ENCODE peak calls at places on chromosomes 6 and 20, in ten cellular contexts. K is sigmoid colon, P is prostate gland, B is uterus, T is stomach, A is transverse colon, C is right lobe of liver, U is A549, R is ovary, S is spleen. X is an unnamed sample.

GRCh38 chr20:40741507-40742106 is 52.6 kb upstream of the MAFB start:
- DNase-seq in K (no peak), P (peak), B (no peak), T (peak), A (peak), C (peak), U (peak), R (no peak), S (no peak), X (no peak)

GRCh38 chr6:167136376-167136775 is 13.5 kb downstream of the CCR6 start:
- DNase-seq in K (no peak), P (no peak), B (no peak), T (no peak), A (no peak), C (no peak), U (no peak), R (no peak), S (no peak), X (no peak)

GRCh38 chr6:44576132-44576601 is 188.7 kb downstream of the CDC5L start:
- DNase-seq in K (no peak), P (no peak), B (no peak), T (no peak), A (no peak), C (no peak), U (no peak), R (no peak), S (no peak), X (no peak)

GRCh38 chr20:25139061-25139705 is 56.3 kb upstream of the ENTPD6 start:
- DNase-seq in K (no peak), P (peak), B (no peak), T (no peak), A (no peak), C (peak), U (no peak), R (no peak), S (no peak), X (peak)

GRCh38 chr6:7316658-7317533 is 3.9 kb upstream of the SSR1 start:
- DNase-seq in K (no peak), P (no peak), B (no peak), T (no peak), A (no peak), C (no peak), U (no peak), R (no peak), S (no peak), X (no peak)

GRCh38 chr6:136790411-136791295 is 1.6 kb downstream of the MAP3K5 start:
- DNase-seq in K (no peak), P (no peak), B (no peak), T (no peak), A (no peak), C (no peak), U (no peak), R (no peak), S (no peak), X (no peak)

GRCh38 chr6:52570291-52570700 is 6.6 kb downstream of the TRAM2 start:
- DNase-seq in K (peak), P (no peak), B (peak), T (no peak), A (peak), C (no peak), U (no peak), R (peak), S (no peak), X (peak)

GRCh38 chr6:99790679-99791078 is 184.0 kb downstream of the PRDM13 start:
- DNase-seq in K (no peak), P (no peak), B (no peak), T (no peak), A (no peak), C (no peak), U (no peak), R (no peak), S (no peak), X (no peak)

GRCh38 chr20:1810926-1811620 is 84.1 kb upstream of the SIRPA start:
- DNase-seq in K (no peak), P (peak), B (no peak), T (no peak), A (no peak), C (no peak), U (no peak), R (no peak), S (no peak), X (peak)

GRCh38 chr6:137798261-137798660 is 68.8 kb upstream of the TNFAIP3 start:
- DNase-seq in K (no peak), P (no peak), B (no peak), T (no peak), A (no peak), C (no peak), U (no peak), R (no peak), S (no peak), X (no peak)

GRCh38 chr6:141552463-141552862 is 580.3 kb upstream of the GJE1 start:
- DNase-seq in K (no peak), P (no peak), B (no peak), T (no peak), A (no peak), C (no peak), U (peak), R (no peak), S (no peak), X (no peak)

GRCh38 chr6:80610821-80611220 is 504.4 kb downstream of the BCKDHB start:
- DNase-seq in K (no peak), P (no peak), B (no peak), T (no peak), A (no peak), C (no peak), U (peak), R (no peak), S (no peak), X (no peak)

GRCh38 chr6:74598473-74599393 is 607.1 kb downstream of the COL12A1 start:
- DNase-seq in K (no peak), P (no peak), B (no peak), T (no peak), A (no peak), C (no peak), U (peak), R (no peak), S (no peak), X (no peak)

GRCh38 chr6:47476794-47477496 is 644 bp upstream of the CD2AP start:
- DNase-seq in K (no peak), P (no peak), B (no peak), T (no peak), A (no peak), C (no peak), U (no peak), R (no peak), S (no peak), X (no peak)

GRCh38 chr6:45200510-45200909 is 127.6 kb upstream of the RUNX2 start:
- DNase-seq in K (no peak), P (no peak), B (no peak), T (no peak), A (no peak), C (no peak), U (no peak), R (no peak), S (no peak), X (no peak)

GRCh38 chr20:53599039-53599362 is 5.4 kb upstream of the ZNF217 start:
- DNase-seq in K (no peak), P (no peak), B (no peak), T (no peak), A (no peak), C (no peak), U (no peak), R (no peak), S (no peak), X (no peak)

GRCh38 chr6:31723980-31724691 is 963 bp downstream of the MPIG6B start:
- DNase-seq in K (no peak), P (no peak), B (no peak), T (no peak), A (no peak), C (no peak), U (no peak), R (no peak), S (no peak), X (no peak)

DNA sequence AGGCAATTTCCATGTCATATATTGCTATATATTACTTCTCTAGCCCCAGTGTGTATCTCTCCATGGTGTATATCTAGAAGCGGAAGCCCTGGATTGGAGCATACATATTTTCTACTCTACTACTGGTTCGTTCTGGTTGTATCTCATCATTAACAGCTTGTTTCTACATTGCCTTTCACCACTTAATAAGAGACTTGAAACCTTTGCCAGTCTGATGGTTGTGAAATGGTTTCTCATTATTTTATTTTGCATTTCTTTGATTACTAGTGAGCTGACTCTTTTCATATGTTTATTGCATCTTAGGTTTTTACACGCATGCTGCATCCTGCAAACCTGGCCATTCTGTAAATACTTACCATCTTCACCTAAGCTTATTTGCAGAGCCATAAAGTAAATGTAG is 3.6 kb downstream of the DSTN start:
- DNase-seq in K (no peak), P (no peak), B (no peak), T (no peak), A (no peak), C (no peak), U (no peak), R (no peak), S (no peak), X (no peak)
- H3K4me3 ChIP-seq in K (peak), P (no peak), B (peak), T (peak), A (peak), C (no peak), U (no peak), R (no peak), S (no peak), X (no peak)

GRCh38 chr6:54198134-54198533 is 86.9 kb downstream of the MLIP start:
- DNase-seq in K (no peak), P (no peak), B (no peak), T (no peak), A (no peak), C (no peak), U (no peak), R (no peak), S (no peak), X (no peak)
- H3K27ac ChIP-seq in K (no peak), P (no peak), B (no peak), T (no peak), A (no peak), C (peak), U (no peak), R (no peak), S (no peak), X (no peak)

GRCh38 chr6:32940656-32941411 is at the start of gene HLA-DMB:
- DNase-seq in K (no peak), P (peak), B (no peak), T (peak), A (peak), C (no peak), U (peak), R (no peak), S (no peak), X (peak)
- TF ChIP-seq POLR2A in K (peak), P (peak), B (peak), T (no peak), A (peak), C (peak), U (no peak), R (no peak), S (no peak), X (no peak)

DNA sequence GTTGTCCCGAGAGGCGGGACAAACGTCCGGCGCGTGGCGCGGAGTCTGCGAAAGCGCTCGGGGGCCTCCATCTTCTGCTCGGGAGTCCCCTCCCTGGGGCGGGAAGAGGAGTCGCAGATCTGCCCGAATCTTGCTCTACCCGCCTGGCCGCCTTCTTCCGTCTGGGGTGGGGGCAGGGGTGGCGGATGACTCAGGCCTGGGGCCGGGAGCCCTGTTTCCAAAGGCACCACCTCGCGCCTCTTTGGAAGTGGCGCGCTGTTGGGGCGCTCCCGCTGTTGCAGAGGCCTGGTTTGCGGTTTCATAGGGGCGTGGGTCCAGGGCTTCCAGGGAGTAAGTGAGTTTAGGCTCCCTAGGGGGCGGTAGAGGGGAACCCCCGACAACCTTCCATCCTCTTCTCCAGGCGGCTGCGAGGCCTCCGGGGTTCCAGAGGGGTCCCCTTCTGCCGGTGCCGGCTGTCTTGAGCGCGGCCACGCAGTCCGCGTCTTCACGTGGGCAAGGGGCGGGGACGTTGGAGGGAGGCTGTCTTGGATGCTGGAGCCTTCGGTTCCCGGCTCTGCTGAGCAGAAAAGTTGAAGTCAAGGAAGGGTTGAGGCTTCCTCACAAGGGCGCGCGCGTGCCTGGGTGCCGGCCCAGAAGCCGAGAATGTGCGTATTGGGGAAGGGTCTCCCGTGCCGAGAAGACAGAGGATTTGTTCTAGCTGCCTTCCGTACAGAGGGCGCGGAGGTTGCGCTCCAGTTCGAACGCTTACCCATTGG is 2.6 kb upstream of the TFAP2C start:
- DNase-seq in K (peak), P (no peak), B (no peak), T (no peak), A (peak), C (no peak), U (peak), R (no peak), S (no peak), X (no peak)
- H3K4me3 ChIP-seq in K (no peak), P (no peak), B (no peak), T (no peak), A (no peak), C (no peak), U (no peak), R (no peak), S (no peak), X (no peak)

GRCh38 chr20:50026746-50027575 is 44.2 kb downstream of the SNAI1 start:
- DNase-seq in K (no peak), P (no peak), B (no peak), T (no peak), A (no peak), C (no peak), U (no peak), R (no peak), S (no peak), X (no peak)

GRCh38 chr20:50022676-50023075 is 39.9 kb downstream of the SNAI1 start:
- DNase-seq in K (no peak), P (no peak), B (no peak), T (no peak), A (no peak), C (no peak), U (no peak), R (no peak), S (no peak), X (no peak)

GRCh38 chr20:50020283-50020682 is 37.5 kb downstream of the SNAI1 start:
- DNase-seq in K (no peak), P (no peak), B (no peak), T (no peak), A (no peak), C (no peak), U (peak), R (no peak), S (no peak), X (no peak)

GRCh38 chr20:50019466-50020256 is 36.9 kb downstream of the SNAI1 start:
- DNase-seq in K (peak), P (peak), B (no peak), T (no peak), A (peak), C (peak), U (no peak), R (no peak), S (no peak), X (peak)

DNA sequence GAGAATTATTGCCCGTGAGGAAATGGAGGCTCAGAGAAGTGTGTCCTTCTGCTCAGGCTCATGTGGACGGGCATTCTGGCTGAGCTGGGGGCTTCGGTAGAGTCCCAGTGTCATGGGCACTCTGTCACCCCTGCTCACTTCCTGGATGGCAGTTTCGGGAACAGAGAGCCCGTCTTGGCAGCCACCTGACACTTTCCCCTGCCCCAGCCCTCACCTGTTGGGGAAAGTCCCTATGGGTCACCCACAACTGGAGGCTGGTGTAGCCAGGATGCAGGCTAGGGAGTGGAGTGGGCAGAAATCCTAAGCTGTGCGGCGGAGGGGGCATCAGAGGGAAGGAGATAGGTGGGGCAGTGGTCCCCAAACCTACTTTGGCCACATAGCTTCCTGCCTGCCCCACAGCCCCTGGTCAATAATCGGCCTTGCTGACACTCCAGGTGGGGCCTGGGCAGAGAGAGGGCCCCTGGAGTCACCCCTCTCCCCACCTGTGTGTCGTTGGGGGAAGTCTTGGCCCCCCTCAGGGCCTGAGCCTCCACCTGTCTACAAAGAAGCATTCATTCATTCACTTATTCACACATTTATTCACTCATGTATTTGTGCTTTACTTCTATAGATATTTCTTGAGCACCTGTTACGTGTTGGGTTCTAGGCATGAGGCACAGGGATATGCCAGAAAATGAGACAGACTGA is 40.5 kb downstream of the SNAI1 start:
- DNase-seq in K (no peak), P (no peak), B (no peak), T (no peak), A (peak), C (no peak), U (no peak), R (no peak), S (no peak), X (no peak)
- H3K27ac ChIP-seq in K (no peak), P (no peak), B (no peak), T (no peak), A (no peak), C (no peak), U (peak), R (no peak), S (no peak), X (no peak)

DNA sequence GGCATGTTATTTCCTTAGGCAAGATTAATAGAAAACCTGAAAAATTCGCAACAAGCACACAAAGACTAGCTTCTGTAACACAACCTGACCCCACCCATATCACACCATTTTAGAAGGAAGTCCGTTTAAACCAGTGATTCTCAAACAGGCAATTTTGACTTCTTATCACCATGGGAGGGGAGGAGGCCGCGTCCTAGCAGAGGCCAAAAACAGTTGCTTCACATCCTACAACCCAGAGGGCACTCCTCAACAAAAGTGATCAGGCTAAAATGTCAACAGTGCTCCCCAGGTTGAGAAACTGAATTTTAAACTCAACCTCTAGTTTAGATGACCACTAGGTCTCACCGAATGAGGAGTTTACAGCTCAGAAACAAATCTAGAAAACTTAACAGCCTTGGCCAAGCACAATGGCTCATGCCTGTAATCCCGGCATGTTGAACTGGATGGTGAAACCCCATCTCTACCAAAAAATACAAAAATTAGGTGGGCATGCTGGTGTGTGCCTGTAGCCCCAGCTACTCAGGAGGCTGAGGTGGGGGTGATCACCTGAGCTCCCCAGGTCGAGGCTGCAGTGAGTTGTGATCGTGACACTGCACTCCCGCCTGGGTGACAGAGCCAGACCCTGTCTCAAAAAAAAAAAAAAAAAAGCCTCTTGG is 3.4 kb downstream of the SNX5 start:
- DNase-seq in K (no peak), P (no peak), B (no peak), T (no peak), A (no peak), C (no peak), U (no peak), R (no peak), S (peak), X (no peak)
- TF ChIP-seq POLR2A in K (no peak), P (no peak), B (no peak), T (no peak), A (no peak), C (no peak), U (no peak), R (no peak), S (no peak), X (no peak)

GRCh38 chr6:164216368-164216767 is 801.9 kb downstream of the QKI start:
- DNase-seq in K (no peak), P (no peak), B (no peak), T (no peak), A (no peak), C (no peak), U (no peak), R (no peak), S (no peak), X (no peak)

GRCh38 chr6:164214066-164214465 is 799.5 kb downstream of the QKI start:
- DNase-seq in K (no peak), P (no peak), B (no peak), T (no peak), A (no peak), C (no peak), U (no peak), R (no peak), S (no peak), X (no peak)

GRCh38 chr6:164216839-164217238 is 802.3 kb downstream of the QKI start:
- DNase-seq in K (no peak), P (no peak), B (no peak), T (no peak), A (no peak), C (no peak), U (no peak), R (no peak), S (no peak), X (no peak)
- H3K4me3 ChIP-seq in K (no peak), P (no peak), B (no peak), T (no peak), A (no peak), C (no peak), U (no peak), R (no peak), S (no peak), X (no peak)

DNA sequence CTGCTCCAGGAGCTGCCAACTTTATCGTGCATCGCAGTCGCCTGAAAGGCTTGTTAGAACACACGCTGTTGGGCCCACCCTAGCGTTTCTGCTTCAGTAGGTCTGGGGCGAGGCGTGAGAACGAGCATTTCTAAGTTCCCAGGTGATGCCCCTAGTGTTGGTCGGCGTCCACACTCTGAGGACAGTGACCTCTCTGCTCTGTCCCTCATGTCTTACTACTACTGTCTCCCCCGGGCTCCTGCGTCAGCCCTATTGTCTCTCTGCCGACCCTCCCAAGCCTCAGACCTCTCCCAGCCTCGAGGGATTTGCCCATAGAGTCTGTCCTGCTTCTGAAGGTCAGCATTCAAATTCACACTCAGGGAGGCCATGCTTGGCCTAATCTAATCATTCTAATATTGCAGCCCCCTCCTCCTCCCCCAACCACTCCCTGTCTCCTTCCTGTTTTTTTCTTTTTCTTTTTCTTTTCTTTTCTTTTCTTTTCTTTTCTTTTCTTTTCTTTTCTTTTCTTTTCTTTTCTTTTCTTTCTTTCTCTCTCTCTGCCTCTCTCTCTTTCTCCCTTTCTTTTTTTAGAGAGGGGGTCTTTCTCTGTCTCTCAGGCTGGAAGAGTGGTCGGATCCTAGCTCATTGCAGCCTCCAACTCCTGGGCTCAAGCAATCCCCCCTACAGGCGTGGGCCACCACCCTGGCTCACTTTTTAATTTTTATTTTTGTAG is 873 bp upstream of the ZFP64 start:
- DNase-seq in K (no peak), P (no peak), B (peak), T (no peak), A (no peak), C (no peak), U (peak), R (no peak), S (no peak), X (no peak)
- H3K27ac ChIP-seq in K (peak), P (peak), B (peak), T (peak), A (peak), C (peak), U (peak), R (peak), S (peak), X (no peak)